ENCODE peak calls at places on chromosomes 16 and 17, in seven cellular contexts. R is left colon; L is endothelial cell; E is midbrain; Z is cardiac septum; P is CD4-positive, CD25-positive, alpha-beta regulatory T cell; H is activated T-cell treated with anti-CD3 and anti-CD28 coated beads, Interleukin-2, amount 50 U/mL, for 4 hours. B is an unnamed sample.

GRCh38 chr17:64774888-64775600 is 112.9 kb upstream of the SMURF2 start:
- DNase-seq in H (no peak), R (no peak), Z (peak), E (no peak), P (no peak), L (no peak), B (no peak)

GRCh38 chr17:51670899-51671298 is 410.6 kb downstream of the UTP18 start:
- DNase-seq in L (no peak), E (no peak), R (no peak), P (no peak), H (no peak), Z (no peak), B (no peak)

GRCh38 chr16:49652441-49653175 is 203.3 kb downstream of the ZNF423 start:
- DNase-seq in H (no peak), Z (no peak), E (no peak), L (no peak), P (no peak), R (no peak), B (no peak)

GRCh38 chr16:57859331-57859730 is 57.0 kb upstream of the KIFC3 start:
- DNase-seq in Z (no peak), E (no peak), H (no peak), L (peak), P (no peak), R (no peak), B (no peak)

GRCh38 chr16:8963010-8963824 is 489 bp downstream of the USP7 start:
- DNase-seq in P (peak), E (no peak), R (no peak), H (no peak), L (peak), Z (no peak), B (no peak)

GRCh38 chr17:51085150-51085805 is 35.4 kb downstream of the SPAG9 start:
- DNase-seq in L (no peak), E (no peak), Z (no peak), R (no peak), H (no peak), P (peak), B (no peak)

GRCh38 chr16:66842765-66843164 is 1.4 kb upstream of the CA7 start:
- DNase-seq in R (no peak), P (no peak), H (no peak), E (no peak), Z (no peak), L (no peak), B (no peak)

GRCh38 chr16:1862394-1862793 is 9.6 kb downstream of the MEIOB start:
- DNase-seq in Z (no peak), R (no peak), L (no peak), P (no peak), H (no peak), E (no peak), B (no peak)

GRCh38 chr17:57565119-57565635 is 179.9 kb downstream of the CCDC182 start:
- DNase-seq in Z (no peak), H (no peak), L (no peak), P (no peak), R (no peak), E (no peak), B (no peak)

GRCh38 chr17:11023639-11024479 is 186.0 kb upstream of the PIRT start:
- DNase-seq in P (no peak), L (no peak), R (no peak), E (no peak), H (no peak), Z (no peak), B (no peak)

GRCh38 chr17:74217036-74217725 is 3.8 kb downstream of the TTYH2 start:
- DNase-seq in E (no peak), P (no peak), Z (no peak), H (no peak), R (no peak), L (no peak), B (no peak)

GRCh38 chr16:3652373-3653037 is 2.0 kb upstream of the DNASE1 start:
- DNase-seq in Z (no peak), P (no peak), E (no peak), R (peak), H (no peak), L (no peak), B (no peak)

GRCh38 chr17:60421273-60422161 is 772 bp upstream of the CHCT1 start:
- DNase-seq in H (peak), P (peak), L (peak), Z (peak), E (peak), R (peak), B (peak)

GRCh38 chr17:7586673-7587419 is 3.0 kb downstream of the SOX15 start:
- DNase-seq in Z (no peak), P (no peak), E (no peak), H (no peak), R (peak), L (no peak), B (no peak)

GRCh38 chr17:56891751-56892150 is 22.1 kb downstream of the TRIM25 start:
- DNase-seq in P (peak), Z (no peak), H (peak), L (peak), R (peak), E (no peak), B (no peak)

GRCh38 chr16:2776500-2777139 is 460 bp downstream of the ELOB start:
- DNase-seq in R (peak), H (no peak), Z (peak), P (peak), L (peak), E (peak), B (peak)

GRCh38 chr17:45895969-45896793 is 1.8 kb downstream of the MAPT start:
- DNase-seq in R (no peak), L (no peak), Z (no peak), H (no peak), P (no peak), E (no peak), B (no peak)

GRCh38 chr16:87447323-87447722 is 45.5 kb downstream of the ZCCHC14 start:
- DNase-seq in H (no peak), P (no peak), L (no peak), Z (no peak), R (no peak), E (no peak), B (no peak)

GRCh38 chr16:16974192-16974591 is 496.6 kb downstream of the XYLT1 start:
- DNase-seq in H (no peak), P (no peak), R (no peak), E (no peak), L (no peak), Z (no peak), B (no peak)

GRCh38 chr17:50328360-50328759 is 17.6 kb upstream of the XYLT2 start:
- DNase-seq in L (no peak), Z (no peak), E (no peak), R (no peak), H (no peak), P (no peak), B (no peak)

GRCh38 chr16:87226926-87227650 is 90.1 kb downstream of the C16orf95 start:
- DNase-seq in L (no peak), H (no peak), R (no peak), Z (no peak), E (no peak), P (no peak), B (no peak)

GRCh38 chr17:77831497-77832179 is 126.9 kb upstream of the TNRC6C start:
- DNase-seq in E (no peak), R (no peak), Z (no peak), P (no peak), H (no peak), L (no peak), B (no peak)

GRCh38 chr17:59607817-59608403 is 11.8 kb upstream of the CLTC start:
- DNase-seq in R (peak), H (no peak), L (peak), E (no peak), Z (no peak), P (peak), B (peak)

GRCh38 chr16:52436646-52437645 is 110.0 kb downstream of the TOX3 start:
- DNase-seq in R (no peak), E (no peak), H (no peak), L (no peak), P (no peak), Z (no peak), B (no peak)

GRCh38 chr16:66603537-66604375 is 748 bp upstream of the CMTM3 start:
- DNase-seq in H (peak), Z (no peak), R (peak), E (no peak), L (peak), P (peak), B (peak)

GRCh38 chr16:19872179-19872863 is 12.3 kb downstream of the GPRC5B start:
- DNase-seq in R (no peak), L (no peak), Z (no peak), E (peak), H (no peak), P (no peak), B (no peak)

GRCh38 chr17:81494984-81495383 is 17.6 kb downstream of the ACTG1 start:
- DNase-seq in L (no peak), R (no peak), Z (no peak), P (peak), H (no peak), E (no peak), B (no peak)

GRCh38 chr17:49633250-49633649 is 44.6 kb downstream of the SPOP start:
- DNase-seq in R (no peak), L (no peak), H (no peak), Z (no peak), E (no peak), P (no peak), B (no peak)

GRCh38 chr17:69672924-69673323 is 258.4 kb downstream of the MAP2K6 start:
- DNase-seq in Z (no peak), R (no peak), E (no peak), H (no peak), L (no peak), P (no peak), B (no peak)

GRCh38 chr17:71494045-71494444 is 626.8 kb upstream of the SOX9 start:
- DNase-seq in Z (no peak), R (no peak), E (no peak), H (no peak), P (no peak), L (no peak), B (no peak)

GRCh38 chr17:30788918-30789317 is 35.6 kb downstream of the CRLF3 start:
- DNase-seq in H (no peak), L (no peak), Z (no peak), E (no peak), R (no peak), P (no peak), B (no peak)

GRCh38 chr16:77582956-77583355 is 139.4 kb upstream of the NUDT7 start:
- DNase-seq in E (no peak), Z (no peak), L (no peak), R (no peak), P (no peak), H (no peak), B (no peak)

GRCh38 chr16:89506791-89507191 is 1.4 kb upstream of the SPG7 start:
- DNase-seq in Z (no peak), R (peak), E (no peak), H (peak), P (no peak), L (no peak), B (no peak)

GRCh38 chr17:82972836-82973372 is 106.5 kb upstream of the METRNL start:
- DNase-seq in L (no peak), R (no peak), H (no peak), E (no peak), P (no peak), Z (peak), B (no peak)

GRCh38 chr17:14886200-14886739 is 378.9 kb downstream of the PMP22 start:
- DNase-seq in R (no peak), L (no peak), H (no peak), Z (no peak), E (no peak), P (peak), B (peak)

GRCh38 chr16:75236736-75237397 is 14.6 kb downstream of the BCAR1 start:
- DNase-seq in R (no peak), P (no peak), Z (no peak), L (no peak), H (no peak), E (no peak), B (no peak)

B was measured in MM.1S.